ENCODE peak calls at places on chromosome 17, in four cellular contexts. D is activated CD4-positive, alpha-beta T cell treated with anti-CD3 and anti-CD28 coated beads, Interleukin-2, amount 50 U/mL, for 1 hour; E is IMR-90; F is COR-L47. K is an unnamed sample.

GRCh38 chr17:83151442-83152220 is 72.2 kb downstream of the METRNL start:
- DNase-seq in D (no peak), E (peak), F (no peak), K (no peak)

GRCh38 chr17:81340606-81341346 is 45.7 kb upstream of the SLC38A10 start:
- DNase-seq in D (no peak), E (no peak), F (no peak), K (no peak)

GRCh38 chr17:7136266-7136877 is 21.8 kb upstream of the ASGR2 start:
- DNase-seq in D (peak), E (peak), F (peak), K (peak)

GRCh38 chr17:74513987-74514631 is 17.2 kb downstream of the CD300LB start:
- DNase-seq in D (peak), E (peak), F (no peak), K (no peak)

GRCh38 chr17:73387746-73388577 is 76.2 kb upstream of the CDC42EP4 start:
- DNase-seq in D (no peak), E (no peak), F (no peak), K (no peak)

GRCh38 chr17:76557368-76558209 is 17.7 kb downstream of the PRCD start:
- DNase-seq in D (peak), E (peak), F (peak), K (peak)

GRCh38 chr17:8057691-8058114 is 18.8 kb downstream of the ALOX15B start:
- DNase-seq in D (peak), E (peak), F (peak), K (peak)

GRCh38 chr17:77437017-77437416 is 296.2 kb downstream of the SEC14L1 start:
- DNase-seq in D (no peak), E (peak), F (no peak), K (no peak)

GRCh38 chr17:67151717-67152116 is 93.3 kb downstream of the HELZ start:
- DNase-seq in D (no peak), E (peak), F (no peak), K (no peak)

GRCh38 chr17:9350083-9350482 is 225.5 kb downstream of the STX8 start:
- DNase-seq in D (no peak), E (peak), F (no peak), K (no peak)